ENCODE peak calls at places on chromosomes 13 and 19, in five cellular contexts. H is stimulated activated CD4-positive, alpha-beta T cell treated with anti-CD3 and anti-CD28 coated beads, Interleukin-4, amount 100 ng/mL, for 1 hour; L is posterior cingulate gyrus; O is DND-41; E is activated naive CD8-positive, alpha-beta T cell treated with anti-CD3 and anti-CD28 coated beads for 36 hours. I is an unnamed sample.

GRCh38 chr19:32945260-32945659 is 26.5 kb downstream of the CEP89 start:
- DNase-seq in H (no peak), L (no peak), O (peak; percentile 10), E (no peak), I (peak; percentile 55)

GRCh38 chr19:35363711-35364425 is 5.6 kb downstream of the FFAR3 start:
- DNase-seq in H (no peak), L (no peak), O (no peak), E (no peak), I (no peak)

GRCh38 chr19:3012522-3013260 is 16.4 kb downstream of the TLE2 start:
- DNase-seq in H (no peak), L (no peak), O (no peak), E (no peak), I (no peak)

GRCh38 chr13:98143601-98144500 is 957 bp downstream of the FARP1 start:
- DNase-seq in H (no peak), L (peak; percentile 8), O (no peak), E (peak; percentile 6), I (no peak)

GRCh38 chr19:44640518-44640917 is 3.2 kb upstream of the PVR start:
- DNase-seq in H (no peak), L (no peak), O (no peak), E (no peak), I (no peak)

GRCh38 chr13:50144473-50145160 is 129.4 kb downstream of the KCNRG start:
- DNase-seq in H (no peak), L (no peak), O (no peak), E (no peak), I (no peak)

GRCh38 chr13:103547914-103548313 is 481.7 kb upstream of the SLC10A2 start:
- DNase-seq in H (no peak), L (no peak), O (no peak), E (no peak), I (no peak)

GRCh38 chr13:113806104-113806471 is 47.1 kb downstream of the TMEM255B start:
- DNase-seq in H (no peak), L (no peak), O (no peak), E (no peak), I (no peak)

GRCh38 chr19:3192684-3193083 is 7.0 kb downstream of the NCLN start:
- DNase-seq in H (no peak), L (no peak), O (no peak), E (no peak), I (no peak)

GRCh38 chr13:49587311-49587847 is 2.0 kb upstream of the RCBTB1 start:
- DNase-seq in H (no peak), L (no peak), O (no peak), E (no peak), I (no peak)

GRCh38 chr19:7486923-7487322 is 1.9 kb downstream of the PEX11G start:
- DNase-seq in H (no peak), L (no peak), O (no peak), E (no peak), I (no peak)

GRCh38 chr13:41411060-41411459 is 46.3 kb upstream of the RGCC start:
- DNase-seq in H (no peak), L (no peak), O (no peak), E (no peak), I (no peak)

GRCh38 chr13:20465218-20465879 is 60.3 kb downstream of the CRYL1 start:
- DNase-seq in H (no peak), L (no peak), O (no peak), E (no peak), I (no peak)

GRCh38 chr19:18274776-18275356 is 614 bp upstream of the IQCN start:
- DNase-seq in H (no peak), L (peak; percentile 65), O (no peak), E (peak; percentile 46), I (no peak)

GRCh38 chr13:39941236-39941635 is 285.8 kb downstream of the COG6 start:
- DNase-seq in H (no peak), L (no peak), O (no peak), E (no peak), I (no peak)

GRCh38 chr19:33714149-33714548 is 82.5 kb upstream of the KCTD15 start:
- DNase-seq in H (no peak), L (no peak), O (no peak), E (no peak), I (no peak)

GRCh38 chr13:97226788-97227627 is 4.9 kb downstream of the MBNL2 start:
- DNase-seq in H (peak; percentile 25), L (no peak), O (peak; percentile 68), E (peak; percentile 38), I (peak; percentile 71)

GRCh38 chr19:8639821-8640401 is 9.5 kb downstream of the NFILZ start:
- DNase-seq in H (no peak), L (no peak), O (no peak), E (no peak), I (no peak)

GRCh38 chr19:16571283-16571682 is 932 bp downstream of the SLC35E1 start:
- DNase-seq in H (no peak), L (no peak), O (no peak), E (no peak), I (no peak)

GRCh38 chr13:23949200-23949599 is 51.9 kb upstream of the C1QTNF9B start:
- DNase-seq in H (no peak), L (no peak), O (no peak), E (no peak), I (no peak)

GRCh38 chr13:49319555-49320350 is 72.0 kb downstream of the CDADC1 start:
- DNase-seq in H (no peak), L (no peak), O (no peak), E (no peak), I (no peak)

GRCh38 chr13:104779311-104779710 is 1713.1 kb upstream of the SLC10A2 start:
- DNase-seq in H (no peak), L (no peak), O (peak; percentile 26), E (no peak), I (no peak)

GRCh38 chr19:35352448-35353304 is 5.0 kb downstream of the FFAR1 start:
- DNase-seq in H (peak; percentile 59), L (peak; percentile 77), O (peak; percentile 61), E (peak; percentile 65), I (peak; percentile 57)

GRCh38 chr19:55283548-55284393 is at the start of gene BRSK1:
- DNase-seq in H (peak; percentile 54), L (peak; percentile 89), O (peak; percentile 73), E (peak; percentile 36), I (peak; percentile 66)

GRCh38 chr19:3851254-3852176 is 17.3 kb downstream of the ZFR2 start:
- DNase-seq in H (no peak), L (no peak), O (no peak), E (no peak), I (no peak)

GRCh38 chr19:53864308-53864836 is 3.3 kb upstream of the MYADM start:
- DNase-seq in H (no peak), L (peak; percentile 35), O (no peak), E (no peak), I (no peak)

GRCh38 chr19:14418743-14419037 is 451 bp downstream of the DDX39A start:
- DNase-seq in H (no peak), L (no peak), O (no peak), E (no peak), I (no peak)

GRCh38 chr19:46725036-46725820 is 8.3 kb upstream of the PRKD2 start:
- DNase-seq in H (no peak), L (no peak), O (no peak), E (no peak), I (no peak)

GRCh38 chr19:13063461-13064091 is 39.1 kb downstream of the LYL1 start:
- DNase-seq in H (no peak), L (no peak), O (no peak), E (no peak), I (no peak)

GRCh38 chr19:4007836-4008539 is 452 bp downstream of the PIAS4 start:
- DNase-seq in H (peak; percentile 35), L (no peak), O (peak; percentile 52), E (peak; percentile 49), I (no peak)

GRCh38 chr13:94708031-94708571 is 4.2 kb downstream of the SOX21 start:
- DNase-seq in H (no peak), L (peak; percentile 49), O (no peak), E (no peak), I (no peak)

GRCh38 chr19:39327990-39328705 is 7.5 kb upstream of the LRFN1 start:
- DNase-seq in H (peak; percentile 83), L (peak; percentile 90), O (peak; percentile 80), E (peak; percentile 75), I (no peak)

GRCh38 chr13:43122706-43123268 is 99.4 kb downstream of the DNAJC15 start:
- DNase-seq in H (no peak), L (no peak), O (no peak), E (no peak), I (no peak)